ENCODE peak calls at places on chromosome 13, in seven cellular contexts. One of them, this sample, is unnamed. For H3K27me3, the result is how much of the 10 kb centered on the place peaks cover.

GRCh38 chr13:112256716-112257497 is 119.2 kb upstream of the SPACA7 start:
- DNase-seq in spleen: no peak
- DNase-seq in endothelial cell of umbilical vein: no peak
- DNase-seq in lung: no peak
- DNase-seq in CD4-positive, alpha-beta T cell: no peak
- DNase-seq in body of pancreas: no peak
- DNase-seq in cardiac muscle cell: no peak
- DNase-seq in this sample: no peak

GRCh38 chr13:50618206-50618605 is 225.3 kb downstream of the DLEU7 start:
- DNase-seq in CD4-positive, alpha-beta T cell: no peak
- DNase-seq in endothelial cell of umbilical vein: no peak
- DNase-seq in lung: no peak
- DNase-seq in spleen: no peak
- DNase-seq in body of pancreas: no peak
- DNase-seq in cardiac muscle cell: no peak
- DNase-seq in this sample: no peak

GRCh38 chr13:111629933-111630332 is 309.5 kb downstream of the TEX29 start:
- DNase-seq in CD4-positive, alpha-beta T cell: no peak
- DNase-seq in spleen: no peak
- DNase-seq in body of pancreas: no peak
- DNase-seq in endothelial cell of umbilical vein: no peak
- DNase-seq in lung: no peak
- DNase-seq in cardiac muscle cell: no peak
- DNase-seq in this sample: no peak

GRCh38 chr13:59672445-59672844 is 491.3 kb downstream of the DIAPH3 start:
- DNase-seq in body of pancreas: no peak
- DNase-seq in CD4-positive, alpha-beta T cell: no peak
- DNase-seq in lung: no peak
- DNase-seq in endothelial cell of umbilical vein: no peak
- DNase-seq in spleen: no peak
- DNase-seq in cardiac muscle cell: no peak
- DNase-seq in this sample: no peak

GRCh38 chr13:36445278-36445677 is 13.0 kb downstream of the CCNA1 start:
- DNase-seq in body of pancreas: no peak
- DNase-seq in cardiac muscle cell: no peak
- DNase-seq in CD4-positive, alpha-beta T cell: no peak
- DNase-seq in spleen: no peak
- DNase-seq in endothelial cell of umbilical vein: no peak
- DNase-seq in lung: no peak
- DNase-seq in this sample: no peak

GRCh38 chr13:49649244-49649962 is 21.1 kb downstream of the ARL11 start:
- DNase-seq in lung: no peak
- DNase-seq in spleen: no peak
- DNase-seq in body of pancreas: no peak
- DNase-seq in endothelial cell of umbilical vein: peak
- DNase-seq in cardiac muscle cell: peak
- DNase-seq in CD4-positive, alpha-beta T cell: no peak
- DNase-seq in this sample: no peak

GRCh38 chr13:26656919-26657318 is 99.4 kb downstream of the WASF3 start:
- DNase-seq in endothelial cell of umbilical vein: no peak
- DNase-seq in lung: no peak
- DNase-seq in body of pancreas: no peak
- DNase-seq in cardiac muscle cell: peak
- DNase-seq in spleen: no peak
- DNase-seq in CD4-positive, alpha-beta T cell: no peak
- DNase-seq in this sample: no peak

GRCh38 chr13:111904701-111905608 is 162.0 kb upstream of the SOX1 start:
- DNase-seq in spleen: peak
- DNase-seq in lung: no peak
- DNase-seq in CD4-positive, alpha-beta T cell: no peak
- DNase-seq in endothelial cell of umbilical vein: no peak
- DNase-seq in body of pancreas: no peak
- DNase-seq in cardiac muscle cell: no peak
- DNase-seq in this sample: no peak

GRCh38 chr13:109344552-109345157 is 441.7 kb downstream of the IRS2 start:
- DNase-seq in cardiac muscle cell: no peak
- DNase-seq in body of pancreas: no peak
- DNase-seq in endothelial cell of umbilical vein: peak
- DNase-seq in spleen: no peak
- DNase-seq in CD4-positive, alpha-beta T cell: no peak
- DNase-seq in lung: no peak
- DNase-seq in this sample: no peak

GRCh38 chr13:20395061-20395916 is 130.4 kb downstream of the CRYL1 start:
- DNase-seq in body of pancreas: no peak
- DNase-seq in lung: no peak
- DNase-seq in spleen: no peak
- DNase-seq in endothelial cell of umbilical vein: no peak
- DNase-seq in cardiac muscle cell: no peak
- DNase-seq in CD4-positive, alpha-beta T cell: no peak
- DNase-seq in this sample: no peak

GRCh38 chr13:30805603-30806011 is 70.3 kb downstream of the ALOX5AP start:
- DNase-seq in spleen: no peak
- DNase-seq in lung: no peak
- DNase-seq in body of pancreas: peak
- DNase-seq in endothelial cell of umbilical vein: no peak
- DNase-seq in CD4-positive, alpha-beta T cell: no peak
- DNase-seq in cardiac muscle cell: peak
- DNase-seq in this sample: no peak

GRCh38 chr13:84677836-84678235 is 795.6 kb upstream of the SLITRK1 start:
- DNase-seq in body of pancreas: no peak
- DNase-seq in endothelial cell of umbilical vein: no peak
- DNase-seq in spleen: no peak
- DNase-seq in lung: no peak
- DNase-seq in cardiac muscle cell: no peak
- DNase-seq in CD4-positive, alpha-beta T cell: no peak
- DNase-seq in this sample: no peak

GRCh38 chr13:103099894-103100293 is 33.7 kb upstream of the SLC10A2 start:
- DNase-seq in lung: no peak
- DNase-seq in spleen: no peak
- DNase-seq in CD4-positive, alpha-beta T cell: no peak
- DNase-seq in cardiac muscle cell: no peak
- DNase-seq in endothelial cell of umbilical vein: no peak
- DNase-seq in body of pancreas: no peak
- DNase-seq in this sample: no peak

GRCh38 chr13:110359840-110360301 is 52.8 kb downstream of the COL4A2 start:
- DNase-seq in cardiac muscle cell: peak
- DNase-seq in endothelial cell of umbilical vein: no peak
- DNase-seq in body of pancreas: no peak
- DNase-seq in CD4-positive, alpha-beta T cell: no peak
- DNase-seq in lung: no peak
- DNase-seq in spleen: no peak
- DNase-seq in this sample: no peak

GRCh38 chr13:76711515-76712182 is 174.6 kb downstream of the KCTD12 start:
- DNase-seq in spleen: no peak
- DNase-seq in body of pancreas: peak
- DNase-seq in lung: no peak
- DNase-seq in endothelial cell of umbilical vein: peak
- DNase-seq in cardiac muscle cell: no peak
- DNase-seq in CD4-positive, alpha-beta T cell: no peak
- DNase-seq in this sample: no peak

GRCh38 chr13:64817721-64818120 is 2412.4 kb downstream of the PCDH9 start:
- DNase-seq in body of pancreas: no peak
- DNase-seq in CD4-positive, alpha-beta T cell: no peak
- DNase-seq in lung: no peak
- DNase-seq in endothelial cell of umbilical vein: peak
- DNase-seq in cardiac muscle cell: no peak
- DNase-seq in spleen: no peak
- DNase-seq in this sample: no peak

GRCh38 chr13:99975626-99976025 is 4.1 kb upstream of the ZIC5 start:
- DNase-seq in CD4-positive, alpha-beta T cell: no peak
- DNase-seq in spleen: no peak
- DNase-seq in lung: no peak
- DNase-seq in body of pancreas: no peak
- DNase-seq in cardiac muscle cell: no peak
- DNase-seq in endothelial cell of umbilical vein: no peak
- DNase-seq in this sample: no peak

GRCh38 chr13:99973786-99974185 is 2.2 kb upstream of the ZIC5 start:
- DNase-seq in lung: no peak
- DNase-seq in cardiac muscle cell: peak
- DNase-seq in spleen: no peak
- DNase-seq in endothelial cell of umbilical vein: no peak
- DNase-seq in CD4-positive, alpha-beta T cell: no peak
- DNase-seq in body of pancreas: no peak
- DNase-seq in this sample: no peak

GRCh38 chr13:99973163-99973785 is 1.7 kb upstream of the ZIC5 start:
- DNase-seq in CD4-positive, alpha-beta T cell: no peak
- DNase-seq in spleen: no peak
- DNase-seq in cardiac muscle cell: peak
- DNase-seq in lung: no peak
- DNase-seq in body of pancreas: no peak
- DNase-seq in endothelial cell of umbilical vein: no peak
- DNase-seq in this sample: no peak

GRCh38 chr13:99974939-99975561 is 3.5 kb upstream of the ZIC5 start:
- DNase-seq in body of pancreas: no peak
- DNase-seq in spleen: no peak
- DNase-seq in endothelial cell of umbilical vein: no peak
- DNase-seq in CD4-positive, alpha-beta T cell: no peak
- DNase-seq in lung: no peak
- DNase-seq in cardiac muscle cell: peak
- DNase-seq in this sample: no peak

DNA sequence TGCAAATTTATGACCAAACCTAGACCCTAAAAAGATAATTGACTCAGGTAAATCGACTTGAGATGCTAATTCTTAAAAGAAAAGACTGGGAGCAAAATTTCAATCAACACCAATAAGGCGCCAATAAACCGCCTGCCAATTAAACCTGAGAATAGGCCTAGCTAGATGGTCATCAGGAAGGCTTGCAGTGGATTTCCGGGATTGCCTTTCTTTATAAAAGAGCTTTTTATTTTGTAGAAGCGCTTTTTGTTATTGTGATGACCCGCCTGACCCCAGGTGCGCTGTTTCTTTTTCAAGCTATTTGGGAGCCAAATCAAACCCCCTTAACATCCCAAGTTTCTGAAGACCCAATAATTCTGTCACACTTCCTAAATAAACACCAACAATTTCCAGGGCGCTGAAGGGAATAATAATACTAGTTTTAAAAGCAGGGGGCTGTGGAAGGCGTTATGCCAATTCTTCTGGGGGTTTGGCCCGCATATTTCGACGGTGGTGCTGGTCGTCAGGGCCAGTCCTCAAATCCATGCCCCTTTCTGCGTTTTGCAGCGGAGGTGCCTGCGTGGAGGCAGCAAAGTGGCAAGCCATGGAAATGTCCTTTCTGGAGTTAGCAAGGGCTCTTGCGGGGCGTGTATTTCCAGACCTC is 2.9 kb upstream of the ZIC5 start:
- DNase-seq in spleen: no peak
- DNase-seq in lung: no peak
- DNase-seq in endothelial cell of umbilical vein: no peak
- DNase-seq in CD4-positive, alpha-beta T cell: no peak
- DNase-seq in body of pancreas: no peak
- DNase-seq in cardiac muscle cell: peak
- DNase-seq in this sample: no peak
- H3K27me3 ChIP-seq in spleen: half or more
- H3K27me3 ChIP-seq in lung: under half
- H3K27me3 ChIP-seq in endothelial cell of umbilical vein: half or more
- H3K27me3 ChIP-seq in CD4-positive, alpha-beta T cell: half or more
- H3K27me3 ChIP-seq in body of pancreas: under half
- H3K27me3 ChIP-seq in cardiac muscle cell: half or more
- H3K27me3 ChIP-seq in this sample: half or more

GRCh38 chr13:28494861-28495585 is at the start of gene FLT1:
- DNase-seq in spleen: peak
- DNase-seq in body of pancreas: no peak
- DNase-seq in endothelial cell of umbilical vein: peak
- DNase-seq in cardiac muscle cell: peak
- DNase-seq in CD4-positive, alpha-beta T cell: no peak
- DNase-seq in lung: no peak
- DNase-seq in this sample: no peak
- TF ChIP-seq CTCF in spleen: no peak
- TF ChIP-seq CTCF in body of pancreas: no peak
- TF ChIP-seq CTCF in endothelial cell of umbilical vein: peak
- TF ChIP-seq CTCF in cardiac muscle cell: no peak
- TF ChIP-seq CTCF in CD4-positive, alpha-beta T cell: no peak
- TF ChIP-seq CTCF in lung: no peak
- TF ChIP-seq CTCF in this sample: no peak

DNA sequence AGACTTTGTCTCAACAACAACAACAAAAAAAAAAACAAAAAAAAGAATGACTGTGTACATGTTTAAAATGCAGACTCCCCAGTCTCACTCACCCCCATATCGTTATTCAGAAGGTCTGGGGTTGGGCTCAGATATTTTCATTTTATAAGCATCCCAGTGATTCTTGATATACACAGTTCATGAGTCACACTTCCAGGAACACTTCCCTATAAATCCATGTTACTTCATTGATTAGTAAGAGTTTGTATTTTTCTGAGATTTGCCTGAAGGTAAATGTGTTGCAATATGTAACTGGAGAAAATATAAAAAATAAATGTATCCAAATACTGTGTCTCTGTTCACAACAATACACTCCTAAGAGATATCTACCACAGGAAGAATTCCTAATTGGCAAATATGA is 6.7 kb upstream of the PDX1 start:
- DNase-seq in CD4-positive, alpha-beta T cell: no peak
- DNase-seq in endothelial cell of umbilical vein: no peak
- DNase-seq in spleen: no peak
- DNase-seq in cardiac muscle cell: no peak
- DNase-seq in body of pancreas: no peak
- DNase-seq in lung: no peak
- DNase-seq in this sample: no peak
- H3K27me3 ChIP-seq in CD4-positive, alpha-beta T cell: half or more
- H3K27me3 ChIP-seq in endothelial cell of umbilical vein: under half
- H3K27me3 ChIP-seq in spleen: half or more
- H3K27me3 ChIP-seq in cardiac muscle cell: half or more
- H3K27me3 ChIP-seq in body of pancreas: under half
- H3K27me3 ChIP-seq in lung: under half
- H3K27me3 ChIP-seq in this sample: under half

GRCh38 chr13:47588676-47589075 is 412.4 kb downstream of the SUCLA2 start:
- DNase-seq in CD4-positive, alpha-beta T cell: no peak
- DNase-seq in lung: no peak
- DNase-seq in spleen: no peak
- DNase-seq in body of pancreas: no peak
- DNase-seq in cardiac muscle cell: no peak
- DNase-seq in endothelial cell of umbilical vein: no peak
- DNase-seq in this sample: no peak
- TF ChIP-seq CTCF in CD4-positive, alpha-beta T cell: no peak
- TF ChIP-seq CTCF in lung: no peak
- TF ChIP-seq CTCF in spleen: no peak
- TF ChIP-seq CTCF in body of pancreas: no peak
- TF ChIP-seq CTCF in cardiac muscle cell: peak
- TF ChIP-seq CTCF in endothelial cell of umbilical vein: no peak
- TF ChIP-seq CTCF in this sample: no peak

This sample was measured in thoracic aorta.